ENCODE peak calls at places on chromosomes 12 and 14, in ten cellular contexts. R is type B pancreatic cell; M is IMR-90; X is endothelial cell; T is left lung; B is CD8-positive, alpha-beta T cell; F is ascending aorta; O is tibial artery; H is BJ; U is AG04450. W is an unnamed sample.

GRCh38 chr14:53190938-53191337 is 37.8 kb upstream of the DDHD1 start:
- DNase-seq in R (no peak), M (peak), X (no peak), T (no peak), B (no peak), F (no peak), O (no peak), H (no peak), U (no peak), W (no peak)

GRCh38 chr12:113440947-113441782 is 19.0 kb downstream of the SDSL start:
- DNase-seq in R (no peak), M (no peak), X (no peak), T (no peak), B (no peak), F (no peak), O (no peak), H (no peak), U (no peak), W (no peak)

GRCh38 chr14:51614707-51615106 is 37.0 kb upstream of the FRMD6 start:
- DNase-seq in R (no peak), M (peak), X (no peak), T (no peak), B (no peak), F (no peak), O (no peak), H (no peak), U (no peak), W (no peak)

GRCh38 chr12:124605150-124605549 is 37.7 kb upstream of the NCOR2 start:
- DNase-seq in R (no peak), M (no peak), X (no peak), T (no peak), B (no peak), F (no peak), O (no peak), H (no peak), U (no peak), W (no peak)

GRCh38 chr12:96514328-96514727 is 25.0 kb downstream of the CFAP54 start:
- DNase-seq in R (no peak), M (peak), X (no peak), T (no peak), B (no peak), F (no peak), O (no peak), H (no peak), U (no peak), W (no peak)

GRCh38 chr12:46892034-46892705 is 66.4 kb upstream of the SLC38A4 start:
- DNase-seq in R (no peak), M (no peak), X (no peak), T (no peak), B (no peak), F (no peak), O (no peak), H (no peak), U (no peak), W (no peak)

GRCh38 chr14:96511146-96511545 is 9.0 kb downstream of the PAPOLA start:
- DNase-seq in R (no peak), M (no peak), X (no peak), T (no peak), B (no peak), F (no peak), O (no peak), H (no peak), U (no peak), W (no peak)

GRCh38 chr12:122880668-122881067 is 15.3 kb downstream of the VPS37B start:
- DNase-seq in R (no peak), M (peak), X (peak), T (no peak), B (no peak), F (no peak), O (no peak), H (no peak), U (no peak), W (no peak)

GRCh38 chr12:118098911-118099671 is 4.7 kb downstream of the VSIG10 start:
- DNase-seq in R (no peak), M (no peak), X (no peak), T (no peak), B (no peak), F (no peak), O (no peak), H (no peak), U (no peak), W (no peak)

GRCh38 chr14:70811578-70811977 is 2.3 kb upstream of the MAP3K9 start:
- DNase-seq in R (no peak), M (no peak), X (no peak), T (no peak), B (no peak), F (no peak), O (no peak), H (no peak), U (no peak), W (no peak)

GRCh38 chr14:65336191-65336591 is 76.3 kb upstream of the FUT8 start:
- DNase-seq in R (no peak), M (peak), X (no peak), T (no peak), B (peak), F (no peak), O (no peak), H (peak), U (peak), W (no peak)

GRCh38 chr14:25032092-25032784 is 17.7 kb downstream of the STXBP6 start:
- DNase-seq in R (no peak), M (no peak), X (no peak), T (no peak), B (no peak), F (no peak), O (no peak), H (no peak), U (no peak), W (no peak)

GRCh38 chr12:42605685-42606084 is 16.1 kb upstream of the PRICKLE1 start:
- DNase-seq in R (no peak), M (no peak), X (no peak), T (no peak), B (no peak), F (no peak), O (no peak), H (no peak), U (no peak), W (no peak)

GRCh38 chr14:63878792-63879191 is 26.0 kb downstream of the SYNE2 start:
- DNase-seq in R (no peak), M (no peak), X (no peak), T (no peak), B (no peak), F (no peak), O (no peak), H (no peak), U (no peak), W (no peak)

GRCh38 chr12:31002999-31003398 is 70.7 kb upstream of the DDX11 start:
- DNase-seq in R (no peak), M (peak), X (no peak), T (no peak), B (no peak), F (no peak), O (no peak), H (no peak), U (no peak), W (no peak)

GRCh38 chr12:48356041-48356768 is 5.5 kb upstream of the ZNF641 start:
- DNase-seq in R (no peak), M (no peak), X (no peak), T (no peak), B (no peak), F (no peak), O (no peak), H (no peak), U (no peak), W (no peak)

GRCh38 chr12:62632521-62632920 is 165.9 kb downstream of the MON2 start:
- DNase-seq in R (no peak), M (no peak), X (peak), T (peak), B (no peak), F (no peak), O (peak), H (peak), U (no peak), W (peak)

GRCh38 chr14:24993631-24994030 is 56.3 kb downstream of the STXBP6 start:
- DNase-seq in R (no peak), M (no peak), X (no peak), T (no peak), B (no peak), F (no peak), O (no peak), H (no peak), U (no peak), W (no peak)

GRCh38 chr12:130764073-130764472 is 48.0 kb upstream of the RIMBP2 start:
- DNase-seq in R (no peak), M (peak), X (no peak), T (no peak), B (no peak), F (no peak), O (no peak), H (no peak), U (no peak), W (no peak)

GRCh38 chr12:47135578-47135977 is 55.8 kb upstream of the AMIGO2 start:
- DNase-seq in R (no peak), M (no peak), X (no peak), T (peak), B (no peak), F (no peak), O (no peak), H (no peak), U (no peak), W (no peak)

GRCh38 chr14:85601246-85601645 is 71.3 kb downstream of the FLRT2 start:
- DNase-seq in R (no peak), M (no peak), X (no peak), T (no peak), B (no peak), F (no peak), O (no peak), H (no peak), U (no peak), W (no peak)

GRCh38 chr14:55913324-55914035 is 204.7 kb upstream of the PELI2 start:
- DNase-seq in R (no peak), M (peak), X (no peak), T (no peak), B (no peak), F (no peak), O (peak), H (no peak), U (no peak), W (no peak)

GRCh38 chr12:51669996-51670395 is 79.0 kb downstream of the SCN8A start:
- DNase-seq in R (no peak), M (no peak), X (no peak), T (no peak), B (no peak), F (no peak), O (no peak), H (no peak), U (no peak), W (no peak)

GRCh38 chr14:51602176-51602759 is 49.4 kb upstream of the FRMD6 start:
- DNase-seq in R (no peak), M (peak), X (no peak), T (no peak), B (no peak), F (no peak), O (no peak), H (no peak), U (no peak), W (no peak)

GRCh38 chr14:58829594-58829993 is 191.8 kb downstream of the DACT1 start:
- DNase-seq in R (no peak), M (peak), X (no peak), T (no peak), B (no peak), F (no peak), O (no peak), H (no peak), U (no peak), W (no peak)

GRCh38 chr12:33438890-33439586 is 581 bp downstream of the SYT10 start:
- DNase-seq in R (no peak), M (no peak), X (peak), T (peak), B (no peak), F (no peak), O (no peak), H (no peak), U (no peak), W (peak)

GRCh38 chr12:107328442-107329133 is 235.2 kb upstream of the CRY1 start:
- DNase-seq in R (no peak), M (peak), X (no peak), T (no peak), B (no peak), F (no peak), O (no peak), H (no peak), U (no peak), W (no peak)

GRCh38 chr14:75147423-75148071 is 20.7 kb upstream of the NEK9 start:
- DNase-seq in R (no peak), M (peak), X (peak), T (no peak), B (peak), F (peak), O (peak), H (no peak), U (no peak), W (peak)

GRCh38 chr12:100163416-100164152 is 20.9 kb upstream of the BLTP3B start:
- DNase-seq in R (peak), M (peak), X (peak), T (peak), B (peak), F (peak), O (peak), H (no peak), U (no peak), W (peak)

GRCh38 chr14:21825147-21825743 is 151.6 kb upstream of the OR4E1 start:
- DNase-seq in R (no peak), M (peak), X (peak), T (no peak), B (peak), F (no peak), O (no peak), H (no peak), U (no peak), W (no peak)

GRCh38 chr12:85641796-85642195 is 194.4 kb downstream of the RASSF9 start:
- DNase-seq in R (no peak), M (peak), X (no peak), T (no peak), B (no peak), F (no peak), O (no peak), H (no peak), U (no peak), W (no peak)

GRCh38 chr14:89507926-89508460 is 91.0 kb upstream of the FOXN3 start:
- DNase-seq in R (peak), M (peak), X (no peak), T (no peak), B (no peak), F (no peak), O (no peak), H (no peak), U (no peak), W (no peak)

GRCh38 chr14:89507521-89507920 is 90.5 kb upstream of the FOXN3 start:
- DNase-seq in R (no peak), M (peak), X (no peak), T (no peak), B (no peak), F (no peak), O (no peak), H (peak), U (no peak), W (no peak)

GRCh38 chr14:89509891-89510290 is 92.9 kb upstream of the FOXN3 start:
- DNase-seq in R (no peak), M (peak), X (no peak), T (no peak), B (no peak), F (no peak), O (no peak), H (no peak), U (no peak), W (no peak)

GRCh38 chr14:89504602-89505320 is 87.7 kb upstream of the FOXN3 start:
- DNase-seq in R (peak), M (peak), X (no peak), T (no peak), B (peak), F (no peak), O (no peak), H (no peak), U (no peak), W (no peak)

GRCh38 chr14:89508863-89509262 is 91.8 kb upstream of the FOXN3 start:
- DNase-seq in R (no peak), M (no peak), X (no peak), T (no peak), B (no peak), F (no peak), O (no peak), H (no peak), U (no peak), W (no peak)
- TF ChIP-seq CTCF in R (no peak), M (no peak), X (no peak), T (no peak), B (no peak), F (no peak), O (no peak), H (no peak), U (no peak), W (no peak)

GRCh38 chr12:11895421-11896064 is 175.2 kb upstream of the BCL2L14 start:
- DNase-seq in R (no peak), M (no peak), X (no peak), T (no peak), B (no peak), F (no peak), O (no peak), H (no peak), U (no peak), W (no peak)

GRCh38 chr12:11891350-11892064 is 179.2 kb upstream of the BCL2L14 start:
- DNase-seq in R (no peak), M (no peak), X (no peak), T (no peak), B (no peak), F (no peak), O (peak), H (no peak), U (no peak), W (no peak)

GRCh38 chr12:11894890-11895289 is 175.8 kb upstream of the BCL2L14 start:
- DNase-seq in R (no peak), M (no peak), X (no peak), T (no peak), B (no peak), F (no peak), O (no peak), H (no peak), U (no peak), W (no peak)

GRCh38 chr12:11893998-11894397 is 176.7 kb upstream of the BCL2L14 start:
- DNase-seq in R (no peak), M (no peak), X (no peak), T (no peak), B (no peak), F (no peak), O (no peak), H (no peak), U (no peak), W (no peak)

DNA sequence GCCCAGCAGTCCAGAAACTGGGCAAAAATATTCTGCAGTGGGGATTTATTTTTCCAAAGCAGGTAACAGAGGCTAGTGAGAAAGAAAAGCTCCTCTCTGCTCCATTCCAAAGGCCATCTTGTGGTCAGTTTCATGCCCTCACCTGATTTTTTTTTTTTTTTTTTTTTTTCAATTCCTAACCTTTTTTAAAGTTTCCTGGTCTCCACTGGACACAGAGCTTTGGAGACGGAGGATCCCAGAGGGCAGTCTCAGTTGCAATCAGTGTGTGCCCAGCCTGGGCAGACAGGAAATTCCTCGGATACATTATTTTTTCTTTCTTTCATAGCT is 178.7 kb upstream of the BCL2L14 start:
- DNase-seq in R (no peak), M (no peak), X (no peak), T (no peak), B (no peak), F (no peak), O (no peak), H (no peak), U (no peak), W (no peak)
- TF ChIP-seq CTCF in R (peak), M (no peak), X (peak), T (no peak), B (no peak), F (no peak), O (peak), H (no peak), U (peak), W (peak)

GRCh38 chr12:109273354-109273753 is 35.7 kb downstream of the FOXN4 start:
- DNase-seq in R (no peak), M (no peak), X (no peak), T (no peak), B (no peak), F (no peak), O (no peak), H (no peak), U (no peak), W (no peak)
- TF ChIP-seq CTCF in R (no peak), M (no peak), X (no peak), T (no peak), B (no peak), F (no peak), O (no peak), H (no peak), U (no peak), W (no peak)

DNA sequence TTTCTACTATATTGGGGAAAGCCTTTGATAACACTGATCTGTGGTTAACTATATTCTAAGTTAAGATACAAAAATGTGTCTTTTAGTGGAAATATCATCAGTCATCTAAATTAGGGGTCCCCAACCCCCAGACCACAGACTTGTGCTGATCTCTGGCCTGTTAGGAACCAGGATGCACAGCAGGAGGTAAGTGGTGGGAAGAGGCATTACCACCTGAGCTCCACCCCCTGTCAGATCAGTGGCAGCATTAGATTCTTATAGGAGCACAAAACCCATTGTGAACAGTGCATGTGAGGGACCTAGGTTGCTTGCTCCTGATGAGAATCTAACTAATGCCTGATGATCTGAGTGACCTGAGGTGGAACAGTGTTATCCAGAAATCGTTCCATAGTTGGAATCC is 28.3 kb upstream of the LIN7A start:
- DNase-seq in R (no peak), M (no peak), X (no peak), T (no peak), B (no peak), F (no peak), O (no peak), H (no peak), U (no peak), W (no peak)
- TF ChIP-seq CTCF in R (no peak), M (no peak), X (no peak), T (no peak), B (no peak), F (no peak), O (no peak), H (no peak), U (no peak), W (no peak)

GRCh38 chr12:24304285-24304684 is 354.8 kb upstream of the SOX5 start:
- DNase-seq in R (no peak), M (no peak), X (no peak), T (no peak), B (no peak), F (no peak), O (no peak), H (no peak), U (no peak), W (no peak)

GRCh38 chr12:24306001-24306400 is 356.5 kb upstream of the SOX5 start:
- DNase-seq in R (no peak), M (no peak), X (no peak), T (no peak), B (no peak), F (no peak), O (no peak), H (no peak), U (no peak), W (no peak)

GRCh38 chr12:24302708-24303107 is 353.2 kb upstream of the SOX5 start:
- DNase-seq in R (no peak), M (no peak), X (no peak), T (no peak), B (no peak), F (no peak), O (no peak), H (no peak), U (no peak), W (no peak)

GRCh38 chr12:24307153-24307552 is 357.7 kb upstream of the SOX5 start:
- DNase-seq in R (no peak), M (no peak), X (no peak), T (no peak), B (no peak), F (no peak), O (no peak), H (no peak), U (no peak), W (no peak)

GRCh38 chr12:24307716-24308335 is 358.4 kb upstream of the SOX5 start:
- DNase-seq in R (no peak), M (no peak), X (no peak), T (no peak), B (no peak), F (no peak), O (no peak), H (no peak), U (no peak), W (no peak)
- TF ChIP-seq CTCF in R (no peak), M (no peak), X (no peak), T (no peak), B (no peak), F (no peak), O (no peak), H (no peak), U (no peak), W (no peak)

GRCh38 chr14:69259531-69260245 is at the start of gene GALNT16:
- DNase-seq in R (peak), M (peak), X (peak), T (peak), B (no peak), F (no peak), O (no peak), H (no peak), U (no peak), W (peak)
- TF ChIP-seq CTCF in R (peak), M (peak), X (no peak), T (no peak), B (no peak), F (peak), O (peak), H (peak), U (peak), W (peak)

DNA sequence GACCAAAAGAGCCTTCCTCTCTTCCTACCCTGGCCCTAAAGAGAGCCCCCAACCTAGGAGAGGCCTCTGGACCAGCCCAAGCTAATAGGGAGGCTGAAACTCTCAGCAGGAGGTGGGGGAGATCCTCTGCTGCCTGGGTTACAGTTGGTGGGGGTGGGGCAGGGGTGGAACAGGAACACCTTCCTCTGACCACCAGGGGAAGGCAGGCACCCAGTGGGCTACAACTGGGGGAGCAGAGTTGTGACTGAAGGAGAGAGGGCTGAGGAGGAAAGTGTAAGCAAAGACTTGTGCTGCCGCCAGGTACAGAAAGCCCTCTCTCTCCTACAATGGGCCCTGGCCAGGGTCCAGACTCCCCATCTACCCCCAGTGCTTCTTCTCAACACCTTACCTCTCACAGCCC is 1.5 kb downstream of the MYO1A start:
- DNase-seq in R (no peak), M (no peak), X (no peak), T (no peak), B (no peak), F (no peak), O (no peak), H (no peak), U (no peak), W (no peak)
- TF ChIP-seq CTCF in R (no peak), M (no peak), X (no peak), T (no peak), B (no peak), F (no peak), O (no peak), H (no peak), U (no peak), W (no peak)